ENCODE peak calls at places on chromosomes 5 and 9, in four cellular contexts. One of them, this sample, is unnamed.

GRCh38 chr5:139683295-139684271 is 35.4 kb downstream of the CXXC5 start:
- DNase-seq in right lobe of liver: no peak
- DNase-seq in tibial artery: no peak
- DNase-seq in testis: no peak
- DNase-seq in this sample: no peak

GRCh38 chr9:90659626-90660364 is 17.2 kb upstream of the DIRAS2 start:
- DNase-seq in tibial artery: no peak
- DNase-seq in testis: no peak
- DNase-seq in right lobe of liver: no peak
- DNase-seq in this sample: no peak

GRCh38 chr5:14406554-14406849 is 175.1 kb upstream of the OTULINL start:
- DNase-seq in testis: peak; percentile 71
- DNase-seq in tibial artery: no peak
- DNase-seq in right lobe of liver: no peak
- DNase-seq in this sample: no peak

GRCh38 chr9:75866273-75866871 is 24.1 kb upstream of the PCSK5 start:
- DNase-seq in testis: peak; percentile 82
- DNase-seq in tibial artery: no peak
- DNase-seq in right lobe of liver: no peak
- DNase-seq in this sample: peak; percentile 75

GRCh38 chr5:73626814-73627313 is 868 bp downstream of the ARHGEF28 start:
- DNase-seq in testis: no peak
- DNase-seq in right lobe of liver: no peak
- DNase-seq in tibial artery: no peak
- DNase-seq in this sample: no peak

GRCh38 chr5:143249851-143250250 is 153.6 kb downstream of the NR3C1 start:
- DNase-seq in right lobe of liver: no peak
- DNase-seq in testis: no peak
- DNase-seq in tibial artery: no peak
- DNase-seq in this sample: no peak

GRCh38 chr9:20760246-20760901 is 76.3 kb downstream of the FOCAD start:
- DNase-seq in right lobe of liver: no peak
- DNase-seq in testis: no peak
- DNase-seq in tibial artery: no peak
- DNase-seq in this sample: no peak

GRCh38 chr9:22813520-22813919 is 366.9 kb downstream of the DMRTA1 start:
- DNase-seq in testis: no peak
- DNase-seq in right lobe of liver: no peak
- DNase-seq in tibial artery: no peak
- DNase-seq in this sample: no peak

GRCh38 chr5:31476607-31477200 is 55.2 kb downstream of the DROSHA start:
- DNase-seq in tibial artery: no peak
- DNase-seq in testis: peak; percentile 29
- DNase-seq in right lobe of liver: no peak
- DNase-seq in this sample: no peak

GRCh38 chr9:105413486-105414068 is 34.3 kb upstream of the FSD1L start:
- DNase-seq in tibial artery: no peak
- DNase-seq in right lobe of liver: no peak
- DNase-seq in testis: peak; percentile 53
- DNase-seq in this sample: peak; percentile 31

GRCh38 chr5:174825587-174825986 is 101.2 kb downstream of the MSX2 start:
- DNase-seq in testis: no peak
- DNase-seq in tibial artery: no peak
- DNase-seq in right lobe of liver: no peak
- DNase-seq in this sample: no peak

GRCh38 chr9:81546498-81546897 is 142.8 kb downstream of the TLE1 start:
- DNase-seq in testis: no peak
- DNase-seq in tibial artery: no peak
- DNase-seq in right lobe of liver: no peak
- DNase-seq in this sample: no peak

GRCh38 chr5:142000709-142001484 is 11.9 kb downstream of the GNPDA1 start:
- DNase-seq in right lobe of liver: no peak
- DNase-seq in testis: peak; percentile 51
- DNase-seq in tibial artery: no peak
- DNase-seq in this sample: no peak

GRCh38 chr5:117143381-117143780 is 568.8 kb upstream of the SEMA6A start:
- DNase-seq in right lobe of liver: no peak
- DNase-seq in testis: no peak
- DNase-seq in tibial artery: no peak
- DNase-seq in this sample: no peak

GRCh38 chr9:73200694-73201432 is 49.2 kb downstream of the ANXA1 start:
- DNase-seq in tibial artery: no peak
- DNase-seq in right lobe of liver: no peak
- DNase-seq in testis: no peak
- DNase-seq in this sample: no peak

GRCh38 chr9:110081395-110081794 is 126.6 kb downstream of the C9orf152 start:
- DNase-seq in right lobe of liver: no peak
- DNase-seq in tibial artery: no peak
- DNase-seq in testis: no peak
- DNase-seq in this sample: no peak

GRCh38 chr9:85610074-85610855 is 131.5 kb downstream of the AGTPBP1 start:
- DNase-seq in right lobe of liver: no peak
- DNase-seq in tibial artery: no peak
- DNase-seq in testis: peak; percentile 56
- DNase-seq in this sample: peak; percentile 38

GRCh38 chr9:26579047-26579446 is 313.6 kb downstream of the CAAP1 start:
- DNase-seq in testis: no peak
- DNase-seq in tibial artery: no peak
- DNase-seq in right lobe of liver: no peak
- DNase-seq in this sample: no peak

GRCh38 chr5:65672787-65673186 is 48.0 kb downstream of the SHLD3 start:
- DNase-seq in right lobe of liver: no peak
- DNase-seq in testis: no peak
- DNase-seq in tibial artery: no peak
- DNase-seq in this sample: no peak

GRCh38 chr5:66231508-66231907 is 87.4 kb downstream of the SREK1 start:
- DNase-seq in tibial artery: no peak
- DNase-seq in right lobe of liver: no peak
- DNase-seq in testis: no peak
- DNase-seq in this sample: no peak

GRCh38 chr5:95779611-95780010 is 42.9 kb downstream of the GLRX start:
- DNase-seq in testis: no peak
- DNase-seq in tibial artery: no peak
- DNase-seq in right lobe of liver: no peak
- DNase-seq in this sample: no peak

GRCh38 chr5:157719231-157719630 is 12.0 kb upstream of the THG1L start:
- DNase-seq in testis: no peak
- DNase-seq in tibial artery: no peak
- DNase-seq in right lobe of liver: no peak
- DNase-seq in this sample: no peak

GRCh38 chr9:89751081-89751855 is 146.5 kb downstream of the GADD45G start:
- DNase-seq in tibial artery: no peak
- DNase-seq in testis: peak; percentile 59
- DNase-seq in right lobe of liver: no peak
- DNase-seq in this sample: no peak

GRCh38 chr9:15357050-15357653 is 50.1 kb upstream of the TTC39B start:
- DNase-seq in right lobe of liver: no peak
- DNase-seq in tibial artery: no peak
- DNase-seq in testis: no peak
- DNase-seq in this sample: peak; percentile 62

GRCh38 chr5:123807177-123807900 is 295.4 kb downstream of the CSNK1G3 start:
- DNase-seq in testis: no peak
- DNase-seq in tibial artery: no peak
- DNase-seq in right lobe of liver: no peak
- DNase-seq in this sample: no peak

GRCh38 chr5:40361378-40361777 is 318.3 kb upstream of the PTGER4 start:
- DNase-seq in tibial artery: no peak
- DNase-seq in right lobe of liver: no peak
- DNase-seq in testis: no peak
- DNase-seq in this sample: no peak

GRCh38 chr5:13328316-13328715 is 616.2 kb downstream of the DNAH5 start:
- DNase-seq in testis: no peak
- DNase-seq in right lobe of liver: no peak
- DNase-seq in tibial artery: no peak
- DNase-seq in this sample: no peak

GRCh38 chr5:138789771-138790242 is 36.6 kb downstream of the CTNNA1 start:
- DNase-seq in right lobe of liver: no peak
- DNase-seq in tibial artery: no peak
- DNase-seq in testis: no peak
- DNase-seq in this sample: no peak

GRCh38 chr9:129944501-129945116 is 98.4 kb downstream of the FNBP1 start:
- DNase-seq in testis: no peak
- DNase-seq in tibial artery: no peak
- DNase-seq in right lobe of liver: no peak
- DNase-seq in this sample: no peak

GRCh38 chr5:132749506-132749905 is 2.3 kb downstream of the CCNI2 start:
- DNase-seq in testis: no peak
- DNase-seq in tibial artery: no peak
- DNase-seq in right lobe of liver: no peak
- DNase-seq in this sample: no peak

GRCh38 chr5:132748522-132749000 is 1.3 kb downstream of the CCNI2 start:
- DNase-seq in testis: no peak
- DNase-seq in tibial artery: no peak
- DNase-seq in right lobe of liver: no peak
- DNase-seq in this sample: no peak

GRCh38 chr5:132746592-132747063 is 598 bp upstream of the CCNI2 start:
- DNase-seq in testis: peak; percentile 59
- DNase-seq in right lobe of liver: no peak
- DNase-seq in tibial artery: no peak
- DNase-seq in this sample: peak; percentile 80

GRCh38 chr5:132747693-132748440 is 641 bp downstream of the CCNI2 start:
- DNase-seq in testis: no peak
- DNase-seq in tibial artery: no peak
- DNase-seq in right lobe of liver: no peak
- DNase-seq in this sample: no peak

DNA sequence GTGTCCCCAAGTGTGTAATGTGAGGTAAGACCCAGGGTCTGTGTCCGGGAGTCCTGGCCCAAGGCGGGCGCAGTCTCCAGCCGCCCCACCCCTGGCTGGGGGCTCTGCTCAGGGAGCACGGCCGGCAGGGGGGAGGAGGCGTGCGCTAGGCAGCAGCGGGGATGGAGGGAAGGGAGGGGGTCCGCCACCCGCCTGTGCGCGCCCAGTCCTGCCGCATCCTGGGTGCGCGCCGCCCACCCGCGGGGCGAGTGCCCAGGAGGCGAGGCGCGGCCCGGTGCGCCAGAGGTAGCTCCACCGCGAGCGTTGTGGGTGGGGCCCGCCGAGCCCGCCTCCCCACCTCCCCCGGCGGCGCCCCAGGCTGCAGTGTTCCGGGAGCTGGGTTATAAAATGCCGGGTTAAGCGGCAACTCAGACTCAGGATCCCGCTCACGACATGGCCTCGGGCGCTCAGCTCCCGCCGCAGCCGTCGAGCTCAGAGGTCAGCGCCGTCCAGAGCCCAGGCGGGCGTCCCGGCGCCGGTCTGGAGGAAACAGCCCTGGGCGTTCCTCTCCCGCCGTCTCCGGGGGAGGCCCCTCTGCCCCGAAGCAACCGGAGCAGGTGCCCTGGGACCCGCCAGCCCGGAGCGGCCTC is at the start of gene CCNI2:
- DNase-seq in tibial artery: no peak
- DNase-seq in right lobe of liver: no peak
- DNase-seq in testis: no peak
- DNase-seq in this sample: peak; percentile 77
- H3K27ac ChIP-seq in tibial artery: no peak within 1 kb of the TSS
- H3K27ac ChIP-seq in right lobe of liver: no peak within 1 kb of the TSS
- H3K27ac ChIP-seq in testis: no peak within 1 kb of the TSS
- H3K27ac ChIP-seq in this sample: peak within 1 kb of the TSS; percentile 42

GRCh38 chr5:176594554-176594953 is 15.4 kb downstream of the GPRIN1 start:
- DNase-seq in right lobe of liver: no peak
- DNase-seq in testis: no peak
- DNase-seq in tibial artery: no peak
- DNase-seq in this sample: no peak
- TF ChIP-seq CTCF in right lobe of liver: no peak
- TF ChIP-seq CTCF in testis: no peak
- TF ChIP-seq CTCF in tibial artery: no peak
- TF ChIP-seq CTCF in this sample: no peak

DNA sequence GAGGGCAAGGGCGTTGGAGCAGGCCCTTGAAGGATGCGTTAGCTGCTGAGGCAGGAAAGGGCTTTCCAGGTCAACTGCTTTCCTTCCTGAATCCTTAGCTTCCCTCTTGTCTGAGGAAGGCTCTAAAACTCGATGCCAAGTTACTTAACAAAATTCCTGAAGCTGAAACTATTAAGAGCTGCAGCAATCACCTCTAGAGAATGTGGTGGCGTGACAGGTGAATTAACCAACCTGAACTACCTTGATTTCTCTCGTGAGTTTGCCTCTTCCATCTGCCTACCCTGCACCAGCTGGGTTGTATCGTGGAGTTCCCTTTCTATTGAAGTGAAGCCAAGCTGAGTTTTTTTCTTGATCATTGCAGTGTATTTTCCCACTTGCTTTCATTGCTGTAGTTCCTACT is 96.1 kb downstream of the PDE8B start:
- DNase-seq in tibial artery: no peak
- DNase-seq in right lobe of liver: no peak
- DNase-seq in testis: no peak
- DNase-seq in this sample: no peak
- H3K27ac ChIP-seq in tibial artery: peak overlapping the region; percentile 69
- H3K27ac ChIP-seq in right lobe of liver: no peak overlapping the region
- H3K27ac ChIP-seq in testis: no peak overlapping the region
- H3K27ac ChIP-seq in this sample: no peak overlapping the region

GRCh38 chr5:53126514-53126913 is 17.0 kb upstream of the MOCS2 start:
- DNase-seq in right lobe of liver: no peak
- DNase-seq in tibial artery: no peak
- DNase-seq in testis: no peak
- DNase-seq in this sample: no peak

GRCh38 chr5:53128481-53128880 is 18.9 kb upstream of the MOCS2 start:
- DNase-seq in testis: no peak
- DNase-seq in tibial artery: no peak
- DNase-seq in right lobe of liver: no peak
- DNase-seq in this sample: no peak

GRCh38 chr5:53120165-53120564 is 10.6 kb upstream of the MOCS2 start:
- DNase-seq in right lobe of liver: no peak
- DNase-seq in tibial artery: no peak
- DNase-seq in testis: no peak
- DNase-seq in this sample: no peak

GRCh38 chr5:53127107-53127506 is 17.6 kb upstream of the MOCS2 start:
- DNase-seq in testis: no peak
- DNase-seq in tibial artery: no peak
- DNase-seq in right lobe of liver: no peak
- DNase-seq in this sample: no peak

DNA sequence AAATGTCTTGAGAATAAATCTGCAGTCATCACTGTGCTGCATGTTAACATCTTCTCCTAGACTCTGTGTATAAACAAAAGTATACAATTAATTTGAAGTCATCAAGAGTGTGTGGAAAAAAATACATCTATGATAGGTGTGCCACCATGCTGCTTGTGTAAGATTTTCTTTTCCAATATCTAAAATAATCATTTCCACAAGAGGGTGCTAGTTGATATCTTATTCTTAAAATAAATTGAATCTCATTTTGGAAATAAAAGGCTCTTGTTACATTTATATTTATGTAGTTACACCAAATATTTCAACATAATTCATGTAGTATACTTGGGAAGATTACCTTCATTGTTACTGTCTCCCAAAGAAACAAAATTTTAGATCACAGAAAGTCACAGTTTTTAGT is 14.1 kb upstream of the MOCS2 start:
- DNase-seq in right lobe of liver: no peak
- DNase-seq in tibial artery: no peak
- DNase-seq in testis: no peak
- DNase-seq in this sample: no peak
- TF ChIP-seq CTCF in right lobe of liver: peak; percentile 21
- TF ChIP-seq CTCF in tibial artery: peak; percentile 32
- TF ChIP-seq CTCF in testis: no peak
- TF ChIP-seq CTCF in this sample: no peak

GRCh38 chr9:112103405-112103804 is 71.7 kb downstream of the SUSD1 start:
- DNase-seq in right lobe of liver: no peak
- DNase-seq in tibial artery: no peak
- DNase-seq in testis: no peak
- DNase-seq in this sample: no peak
- H3K27ac ChIP-seq in right lobe of liver: no peak overlapping the region
- H3K27ac ChIP-seq in tibial artery: no peak overlapping the region
- H3K27ac ChIP-seq in testis: no peak overlapping the region
- H3K27ac ChIP-seq in this sample: no peak overlapping the region

GRCh38 chr5:9955586-9955985 is 294.1 kb downstream of the ATPSCKMT start:
- DNase-seq in testis: no peak
- DNase-seq in tibial artery: no peak
- DNase-seq in right lobe of liver: no peak
- DNase-seq in this sample: no peak
- TF ChIP-seq CTCF in testis: no peak
- TF ChIP-seq CTCF in tibial artery: no peak
- TF ChIP-seq CTCF in right lobe of liver: no peak
- TF ChIP-seq CTCF in this sample: no peak